ENCODE peak calls at places on chromosomes 1 and 21, in four cellular contexts. H is osteoblast, I is MM.1S, O is HEK293T. T is an unnamed sample.

GRCh38 chr1:117014209-117014608 is 12.6 kb downstream of the CD101 start:
- DNase-seq in O (no peak), I (no peak), H (no peak), T (no peak)

GRCh38 chr1:176517484-176517883 is 54.5 kb downstream of the PAPPA2 start:
- DNase-seq in O (no peak), I (no peak), H (no peak), T (no peak)

GRCh38 chr1:214281902-214282695 is 1.1 kb downstream of the SMYD2 start:
- DNase-seq in H (peak; percentile 87), O (no peak), I (peak; percentile 24), T (no peak)

GRCh38 chr1:162310337-162310736 is 66.3 kb downstream of the SPATA46 start:
- DNase-seq in I (no peak), H (no peak), O (no peak), T (no peak)

GRCh38 chr1:246592695-246593094 is 26.4 kb downstream of the CNST start:
- DNase-seq in H (peak; percentile 88), O (no peak), I (no peak), T (no peak)

GRCh38 chr1:109133815-109134214 is 19.9 kb downstream of the ELAPOR1 start:
- DNase-seq in I (no peak), H (no peak), O (no peak), T (no peak)

GRCh38 chr1:26530898-26531598 is 1.5 kb downstream of the RPS6KA1 start:
- DNase-seq in O (peak; percentile 62), H (peak; percentile 94), I (no peak), T (no peak)

GRCh38 chr1:222928212-222928611 is 113.4 kb downstream of the DISP1 start:
- DNase-seq in H (no peak), I (no peak), O (peak; percentile 43), T (no peak)

GRCh38 chr1:15451014-15451722 is 5.4 kb upstream of the CELA2A start:
- DNase-seq in H (no peak), I (no peak), O (no peak), T (no peak)

GRCh38 chr1:163231385-163231784 is 28.7 kb upstream of the RGS5 start:
- DNase-seq in I (no peak), O (no peak), H (no peak), T (no peak)

GRCh38 chr1:204072951-204073836 is at the start of gene SOX13:
- DNase-seq in H (peak; percentile 99), O (peak; percentile 90), I (peak; percentile 76), T (peak; percentile 9)

GRCh38 chr1:232524056-232524455 is 105.9 kb downstream of the SIPA1L2 start:
- DNase-seq in I (no peak), H (no peak), O (no peak), T (no peak)

GRCh38 chr21:35853321-35853922 is 206.9 kb downstream of the SETD4 start:
- DNase-seq in O (no peak), I (no peak), H (no peak), T (no peak)

GRCh38 chr1:31811605-31812004 is 4.2 kb downstream of the SPOCD1 start:
- DNase-seq in O (no peak), I (no peak), H (peak; percentile 75), T (peak; percentile 31)

GRCh38 chr21:42414928-42415769 is 11.4 kb downstream of the UBASH3A start:
- DNase-seq in O (no peak), I (no peak), H (no peak), T (peak; percentile 78)

GRCh38 chr1:8496473-8496872 is 178.6 kb downstream of the SLC45A1 start:
- DNase-seq in O (no peak), I (no peak), H (no peak), T (no peak)

GRCh38 chr1:88746916-88747315 is 62.8 kb downstream of the PKN2 start:
- DNase-seq in I (no peak), O (no peak), H (no peak), T (no peak)

GRCh38 chr21:42068256-42068545 is 2.9 kb upstream of the UMODL1 start:
- DNase-seq in I (no peak), O (no peak), H (no peak), T (no peak)

GRCh38 chr1:32828341-32828740 is 10.9 kb downstream of the S100PBP start:
- DNase-seq in I (no peak), H (peak; percentile 11), O (peak; percentile 38), T (no peak)

GRCh38 chr21:42518216-42518615 is 4.6 kb downstream of the SLC37A1 start:
- DNase-seq in I (no peak), O (no peak), H (no peak), T (no peak)

GRCh38 chr1:48499211-48499610 is 27.2 kb upstream of the SPATA6 start:
- DNase-seq in O (no peak), I (no peak), H (no peak), T (no peak)

GRCh38 chr1:227124461-227124860 is 184.4 kb downstream of the COQ8A start:
- DNase-seq in I (no peak), O (no peak), H (no peak), T (no peak)

GRCh38 chr1:156673387-156674121 is 3.7 kb downstream of the NES start:
- DNase-seq in I (no peak), H (peak; percentile 84), O (no peak), T (no peak)